ENCODE peak calls at places on chromosomes 6 and 20, in eight cellular contexts. H is stimulated activated CD8-positive, alpha-beta memory T cell treated with anti-CD3 and anti-CD28 coated beads, Interleukin-15, amount 100 ng/mL, for 1 hour; X is EH; A is sciatic nerve; Y is NCI-H2081; F is neuronal stem cell; Q is activated T-cell treated with anti-CD3 and anti-CD28 coated beads for 1 hour; R is NCI-H510A treated with DMSO at 0.1 percent for 48 hours. T is an unnamed sample.

GRCh38 chr6:111013144-111013905 is 31.5 kb downstream of the RPF2 start:
- DNase-seq in H (no peak), X (peak; percentile 12), A (no peak), Y (peak; percentile 82), F (no peak), Q (no peak), R (no peak), T (no peak)

GRCh38 chr20:32532246-32532645 is 52.9 kb downstream of the NOL4L start:
- DNase-seq in H (no peak), X (no peak), A (no peak), Y (no peak), F (no peak), Q (no peak), R (no peak), T (no peak)

GRCh38 chr6:134247271-134247833 is 70.6 kb downstream of the SGK1 start:
- DNase-seq in H (peak; percentile 15), X (no peak), A (no peak), Y (peak; percentile 70), F (no peak), Q (peak; percentile 38), R (no peak), T (peak; percentile 44)

GRCh38 chr20:17875106-17875980 is 93.3 kb downstream of the SNX5 start:
- DNase-seq in H (no peak), X (peak; percentile 67), A (peak; percentile 86), Y (no peak), F (no peak), Q (no peak), R (no peak), T (no peak)

GRCh38 chr6:150567823-150568383 is 31.8 kb upstream of the PLEKHG1 start:
- DNase-seq in H (no peak), X (no peak), A (no peak), Y (peak; percentile 27), F (no peak), Q (no peak), R (peak; percentile 44), T (no peak)

GRCh38 chr6:44388135-44388487 is 605 bp downstream of the CDC5L start:
- DNase-seq in H (no peak), X (no peak), A (no peak), Y (peak; percentile 23), F (no peak), Q (no peak), R (peak; percentile 79), T (no peak)

GRCh38 chr6:25446815-25447569 is 167.8 kb downstream of the CARMIL1 start:
- DNase-seq in H (no peak), X (no peak), A (no peak), Y (no peak), F (no peak), Q (no peak), R (no peak), T (no peak)

GRCh38 chr6:35534396-35535170 is 21.9 kb upstream of the TULP1 start:
- DNase-seq in H (no peak), X (no peak), A (no peak), Y (no peak), F (no peak), Q (no peak), R (no peak), T (no peak)

GRCh38 chr6:85751374-85752055 is 108.8 kb upstream of the SYNCRIP start:
- DNase-seq in H (no peak), X (peak; percentile 3), A (no peak), Y (no peak), F (no peak), Q (no peak), R (no peak), T (no peak)

GRCh38 chr6:138999949-139000725 is 12.1 kb upstream of the REPS1 start:
- DNase-seq in H (no peak), X (peak; percentile 61), A (no peak), Y (no peak), F (no peak), Q (no peak), R (no peak), T (no peak)

GRCh38 chr6:116842374-116842947 is 13.6 kb upstream of the GPRC6A start:
- DNase-seq in H (no peak), X (no peak), A (no peak), Y (no peak), F (no peak), Q (no peak), R (no peak), T (no peak)

GRCh38 chr6:157764346-157765068 is 58.5 kb upstream of the SNX9 start:
- DNase-seq in H (peak; percentile 55), X (peak; percentile 100), A (peak; percentile 86), Y (no peak), F (no peak), Q (peak; percentile 64), R (no peak), T (peak; percentile 73)

GRCh38 chr20:41046716-41047115 is 18.1 kb downstream of the TOP1 start:
- DNase-seq in H (no peak), X (peak; percentile 16), A (no peak), Y (no peak), F (no peak), Q (no peak), R (peak; percentile 8), T (no peak)

GRCh38 chr20:46119547-46119946 is 1.4 kb downstream of the CD40 start:
- DNase-seq in H (no peak), X (no peak), A (no peak), Y (no peak), F (no peak), Q (no peak), R (no peak), T (no peak)

GRCh38 chr6:18327621-18328548 is 59.3 kb upstream of the RNF144B start:
- DNase-seq in H (no peak), X (no peak), A (no peak), Y (no peak), F (no peak), Q (no peak), R (peak; percentile 45), T (no peak)

GRCh38 chr6:11230158-11231107 is 2.0 kb downstream of the NEDD9 start:
- DNase-seq in H (no peak), X (peak; percentile 48), A (no peak), Y (no peak), F (no peak), Q (no peak), R (no peak), T (no peak)

GRCh38 chr6:160031442-160031841 is 62.6 kb downstream of the IGF2R start:
- DNase-seq in H (no peak), X (peak; percentile 49), A (no peak), Y (no peak), F (no peak), Q (no peak), R (no peak), T (no peak)

GRCh38 chr20:53559816-53560215 is 33.8 kb downstream of the ZNF217 start:
- DNase-seq in H (no peak), X (no peak), A (no peak), Y (no peak), F (no peak), Q (no peak), R (no peak), T (no peak)

GRCh38 chr6:36033935-36034334 is 6.3 kb downstream of the MAPK14 start:
- DNase-seq in H (no peak), X (peak; percentile 25), A (no peak), Y (no peak), F (no peak), Q (peak; percentile 6), R (no peak), T (no peak)

T was measured in activated B cell treated with CpG ODN at 0.5 μM for 24 hours.